ENCODE peak calls at places on chromosomes 1 and 21, in four cellular contexts. One of them, this sample, is unnamed.

GRCh38 chr1:202643397-202644218 is 66.6 kb downstream of the SYT2 start:
- DNase-seq in Caco-2: no peak
- DNase-seq in GM12864: no peak
- DNase-seq in dorsolateral prefrontal cortex: no peak
- DNase-seq in this sample: no peak

GRCh38 chr21:45341779-45342178 is 54.1 kb upstream of the POFUT2 start:
- DNase-seq in Caco-2: no peak
- DNase-seq in GM12864: no peak
- DNase-seq in dorsolateral prefrontal cortex: no peak
- DNase-seq in this sample: no peak

GRCh38 chr1:185666582-185666981 is 67.6 kb upstream of the HMCN1 start:
- DNase-seq in Caco-2: no peak
- DNase-seq in dorsolateral prefrontal cortex: no peak
- DNase-seq in GM12864: no peak
- DNase-seq in this sample: no peak

GRCh38 chr1:227543283-227544066 is 19.9 kb upstream of the ZNF678 start:
- DNase-seq in dorsolateral prefrontal cortex: no peak
- DNase-seq in GM12864: no peak
- DNase-seq in Caco-2: no peak
- DNase-seq in this sample: no peak

GRCh38 chr1:65178235-65178634 is 30.2 kb downstream of the AK4 start:
- DNase-seq in Caco-2: no peak
- DNase-seq in dorsolateral prefrontal cortex: no peak
- DNase-seq in GM12864: no peak
- DNase-seq in this sample: no peak

GRCh38 chr1:229058111-229058551 is 212.8 kb upstream of the RAB4A start:
- DNase-seq in GM12864: no peak
- DNase-seq in Caco-2: no peak
- DNase-seq in dorsolateral prefrontal cortex: no peak
- DNase-seq in this sample: peak

GRCh38 chr21:34510148-34511142 is 1.6 kb downstream of the KCNE1 start:
- DNase-seq in GM12864: no peak
- DNase-seq in Caco-2: peak
- DNase-seq in dorsolateral prefrontal cortex: no peak
- DNase-seq in this sample: peak

GRCh38 chr21:22743085-22743484 is 1744.9 kb downstream of the NCAM2 start:
- DNase-seq in Caco-2: no peak
- DNase-seq in GM12864: no peak
- DNase-seq in dorsolateral prefrontal cortex: no peak
- DNase-seq in this sample: no peak

GRCh38 chr1:51686450-51686849 is 69.6 kb downstream of the OSBPL9 start:
- DNase-seq in GM12864: no peak
- DNase-seq in Caco-2: no peak
- DNase-seq in dorsolateral prefrontal cortex: no peak
- DNase-seq in this sample: no peak

GRCh38 chr1:166814611-166815010 is 24.7 kb upstream of the POGK start:
- DNase-seq in GM12864: no peak
- DNase-seq in dorsolateral prefrontal cortex: no peak
- DNase-seq in Caco-2: no peak
- DNase-seq in this sample: no peak

GRCh38 chr1:96715482-96715881 is 6.1 kb upstream of the PTBP2 start:
- DNase-seq in GM12864: no peak
- DNase-seq in Caco-2: no peak
- DNase-seq in dorsolateral prefrontal cortex: no peak
- DNase-seq in this sample: no peak

GRCh38 chr1:11858968-11859871 is 475 bp upstream of the NPPB start:
- DNase-seq in GM12864: no peak
- DNase-seq in Caco-2: peak
- DNase-seq in dorsolateral prefrontal cortex: no peak
- DNase-seq in this sample: peak

GRCh38 chr1:11860083-11860482 is 1.3 kb upstream of the NPPB start:
- DNase-seq in dorsolateral prefrontal cortex: no peak
- DNase-seq in Caco-2: no peak
- DNase-seq in GM12864: no peak
- DNase-seq in this sample: no peak

GRCh38 chr1:11858613-11858967 is at the start of gene NPPB:
- DNase-seq in dorsolateral prefrontal cortex: no peak
- DNase-seq in Caco-2: no peak
- DNase-seq in GM12864: no peak
- DNase-seq in this sample: no peak

GRCh38 chr1:11860586-11860985 is 1.8 kb upstream of the NPPB start:
- DNase-seq in GM12864: no peak
- DNase-seq in dorsolateral prefrontal cortex: no peak
- DNase-seq in Caco-2: no peak
- DNase-seq in this sample: no peak

DNA sequence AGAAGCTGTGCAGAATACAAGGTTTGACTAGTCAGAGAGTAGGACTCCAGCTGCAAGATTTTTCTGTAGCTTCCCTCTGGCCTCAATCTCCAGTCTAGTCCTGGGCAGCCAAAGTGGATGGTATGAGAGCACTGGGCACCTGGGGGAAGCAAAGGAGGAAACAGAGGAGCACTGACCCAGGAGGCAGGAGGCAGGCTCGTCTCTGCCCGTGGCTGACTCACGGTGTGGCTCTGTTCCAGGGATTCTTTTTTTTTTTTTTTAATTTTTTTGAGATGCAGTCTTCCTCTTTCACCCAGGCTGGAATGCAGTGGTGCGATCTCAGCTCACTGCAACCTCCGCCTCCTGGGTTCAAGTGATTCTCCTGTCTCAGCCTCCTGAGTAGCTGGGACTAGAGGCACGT is 4.1 kb upstream of the NPPB start:
- DNase-seq in dorsolateral prefrontal cortex: no peak
- DNase-seq in Caco-2: no peak
- DNase-seq in GM12864: no peak
- DNase-seq in this sample: no peak
- H3K4me3 ChIP-seq in dorsolateral prefrontal cortex: no peak
- H3K4me3 ChIP-seq in Caco-2: no peak
- H3K4me3 ChIP-seq in GM12864: no peak
- H3K4me3 ChIP-seq in this sample: no peak

GRCh38 chr21:40923361-40923760 is 76.4 kb upstream of the DSCAM start:
- DNase-seq in Caco-2: no peak
- DNase-seq in dorsolateral prefrontal cortex: no peak
- DNase-seq in GM12864: no peak
- DNase-seq in this sample: no peak
- H3K4me3 ChIP-seq in Caco-2: no peak
- H3K4me3 ChIP-seq in dorsolateral prefrontal cortex: no peak
- H3K4me3 ChIP-seq in GM12864: no peak
- H3K4me3 ChIP-seq in this sample: no peak

GRCh38 chr1:44521378-44522080 is 116.5 kb downstream of the RNF220 start:
- DNase-seq in Caco-2: no peak
- DNase-seq in GM12864: no peak
- DNase-seq in dorsolateral prefrontal cortex: no peak
- DNase-seq in this sample: no peak

GRCh38 chr1:44524180-44524579 is 119.1 kb downstream of the RNF220 start:
- DNase-seq in dorsolateral prefrontal cortex: no peak
- DNase-seq in Caco-2: no peak
- DNase-seq in GM12864: no peak
- DNase-seq in this sample: no peak

GRCh38 chr1:44526295-44527073 is 121.4 kb downstream of the RNF220 start:
- DNase-seq in dorsolateral prefrontal cortex: no peak
- DNase-seq in GM12864: no peak
- DNase-seq in Caco-2: no peak
- DNase-seq in this sample: no peak

GRCh38 chr1:44523747-44524146 is 118.7 kb downstream of the RNF220 start:
- DNase-seq in dorsolateral prefrontal cortex: no peak
- DNase-seq in Caco-2: no peak
- DNase-seq in GM12864: no peak
- DNase-seq in this sample: no peak

GRCh38 chr1:44524655-44525530 is 119.8 kb downstream of the RNF220 start:
- DNase-seq in dorsolateral prefrontal cortex: no peak
- DNase-seq in GM12864: no peak
- DNase-seq in Caco-2: no peak
- DNase-seq in this sample: no peak
- H3K4me3 ChIP-seq in dorsolateral prefrontal cortex: peak
- H3K4me3 ChIP-seq in GM12864: no peak
- H3K4me3 ChIP-seq in Caco-2: no peak
- H3K4me3 ChIP-seq in this sample: no peak

GRCh38 chr1:201500670-201501120 is 6.2 kb downstream of the CSRP1 start:
- DNase-seq in Caco-2: no peak
- DNase-seq in GM12864: no peak
- DNase-seq in dorsolateral prefrontal cortex: no peak
- DNase-seq in this sample: no peak

GRCh38 chr1:201502511-201502857 is 4.4 kb downstream of the CSRP1 start:
- DNase-seq in GM12864: no peak
- DNase-seq in Caco-2: no peak
- DNase-seq in dorsolateral prefrontal cortex: no peak
- DNase-seq in this sample: no peak

GRCh38 chr1:201499795-201500669 is 6.9 kb downstream of the CSRP1 start:
- DNase-seq in Caco-2: no peak
- DNase-seq in dorsolateral prefrontal cortex: peak
- DNase-seq in GM12864: no peak
- DNase-seq in this sample: no peak

GRCh38 chr1:201501812-201502510 is 5.0 kb downstream of the CSRP1 start:
- DNase-seq in GM12864: no peak
- DNase-seq in dorsolateral prefrontal cortex: no peak
- DNase-seq in Caco-2: peak
- DNase-seq in this sample: peak

GRCh38 chr1:201501144-201501543 is 5.8 kb downstream of the CSRP1 start:
- DNase-seq in GM12864: no peak
- DNase-seq in dorsolateral prefrontal cortex: no peak
- DNase-seq in Caco-2: no peak
- DNase-seq in this sample: no peak
- H3K4me3 ChIP-seq in GM12864: no peak
- H3K4me3 ChIP-seq in dorsolateral prefrontal cortex: peak
- H3K4me3 ChIP-seq in Caco-2: no peak
- H3K4me3 ChIP-seq in this sample: no peak

DNA sequence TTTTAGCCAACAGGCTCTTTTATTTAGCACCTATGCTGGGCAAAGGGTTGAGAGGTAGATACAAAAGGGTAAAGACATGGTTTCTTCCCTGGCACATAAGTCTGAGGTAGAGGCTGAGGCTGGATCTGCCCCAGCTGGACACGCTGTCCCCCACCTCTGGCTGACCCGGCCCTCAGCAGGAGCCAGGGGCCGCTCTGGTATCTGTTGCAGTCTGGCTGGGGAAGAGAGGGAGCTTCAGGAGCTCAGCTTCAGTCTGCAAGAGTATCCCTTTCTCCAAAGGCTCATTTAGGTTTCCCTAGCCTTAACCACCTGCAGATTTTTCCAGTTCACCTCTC is 14.2 kb downstream of the BLACAT1 start:
- DNase-seq in GM12864: no peak
- DNase-seq in dorsolateral prefrontal cortex: no peak
- DNase-seq in Caco-2: no peak
- DNase-seq in this sample: no peak
- H3K4me3 ChIP-seq in GM12864: no peak
- H3K4me3 ChIP-seq in dorsolateral prefrontal cortex: no peak
- H3K4me3 ChIP-seq in Caco-2: no peak
- H3K4me3 ChIP-seq in this sample: no peak

DNA sequence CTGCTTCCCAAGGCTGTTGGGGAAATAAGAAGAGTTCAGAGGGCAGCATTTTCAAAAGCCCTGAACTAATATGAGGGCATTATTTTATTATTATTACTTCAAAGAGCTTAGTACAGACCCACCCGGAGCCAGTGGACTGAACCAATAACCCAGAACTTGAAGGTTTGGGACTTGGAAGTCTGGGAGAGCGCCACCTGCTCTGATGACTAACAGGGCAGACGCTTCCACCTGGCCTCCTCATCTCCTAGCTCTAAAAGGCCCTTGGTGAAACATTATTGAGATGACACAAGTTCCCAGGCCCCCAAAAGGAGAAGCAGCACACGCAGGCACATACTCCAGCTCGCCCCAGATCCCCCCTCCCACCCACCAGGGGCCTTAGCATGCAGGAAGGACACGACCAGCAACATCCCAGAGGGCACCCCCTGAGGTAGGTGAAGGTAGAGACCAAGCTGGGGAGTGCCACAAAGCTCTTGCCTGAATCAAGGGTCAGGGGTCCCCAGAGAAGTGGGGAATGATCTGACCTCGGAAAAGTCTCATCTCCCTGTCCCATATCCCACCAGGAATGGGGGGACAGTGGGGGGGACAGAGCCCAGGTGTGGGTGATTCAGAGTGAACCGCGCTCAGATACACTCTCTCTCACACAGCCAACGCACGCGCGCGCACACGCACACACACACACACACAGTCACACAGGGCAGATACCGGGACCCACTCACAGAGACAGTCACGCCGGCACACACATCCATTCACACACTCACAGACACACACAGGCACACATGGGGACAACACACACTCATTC is 1.2 kb downstream of the DLGAP3 start:
- DNase-seq in Caco-2: no peak
- DNase-seq in dorsolateral prefrontal cortex: no peak
- DNase-seq in GM12864: no peak
- DNase-seq in this sample: no peak
- H3K4me3 ChIP-seq in Caco-2: no peak
- H3K4me3 ChIP-seq in dorsolateral prefrontal cortex: peak
- H3K4me3 ChIP-seq in GM12864: peak
- H3K4me3 ChIP-seq in this sample: no peak

DNA sequence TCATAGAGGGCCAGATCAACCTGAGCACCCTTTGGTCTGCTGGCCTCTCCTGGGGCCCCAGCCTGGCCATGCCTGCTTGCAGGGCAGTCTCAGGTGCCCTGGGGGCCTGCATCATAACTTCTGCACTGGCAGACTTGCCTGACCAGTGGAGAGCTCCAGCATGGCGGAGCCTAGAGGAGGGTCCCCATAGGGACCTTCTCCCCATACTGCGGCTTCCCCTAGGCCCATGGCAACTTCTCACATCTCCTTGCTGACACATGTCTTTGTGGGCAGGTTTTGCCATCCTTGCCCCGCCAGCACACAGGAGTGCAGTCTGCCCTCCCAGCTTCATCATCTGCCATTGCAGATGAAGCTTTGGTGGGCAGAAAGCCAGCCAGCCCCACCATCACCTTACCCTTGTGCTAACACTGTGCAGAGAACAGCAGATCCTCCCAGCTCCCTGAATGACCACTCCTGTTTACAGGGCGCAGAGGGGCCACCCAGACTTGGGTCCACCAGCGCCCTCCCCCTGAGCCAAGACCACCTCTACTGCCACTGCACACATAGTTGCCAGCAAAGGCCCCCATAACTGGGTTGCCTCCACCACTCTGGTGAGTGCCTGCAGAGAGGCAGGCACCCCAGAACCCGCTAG is 51.7 kb downstream of the ZP4 start:
- DNase-seq in GM12864: no peak
- DNase-seq in dorsolateral prefrontal cortex: no peak
- DNase-seq in Caco-2: no peak
- DNase-seq in this sample: no peak
- H3K4me3 ChIP-seq in GM12864: no peak
- H3K4me3 ChIP-seq in dorsolateral prefrontal cortex: no peak
- H3K4me3 ChIP-seq in Caco-2: no peak
- H3K4me3 ChIP-seq in this sample: no peak

GRCh38 chr1:159781992-159782391 is 1.2 kb downstream of the DUSP23 start:
- DNase-seq in Caco-2: no peak
- DNase-seq in GM12864: no peak
- DNase-seq in dorsolateral prefrontal cortex: no peak
- DNase-seq in this sample: no peak
- H3K4me3 ChIP-seq in Caco-2: peak
- H3K4me3 ChIP-seq in GM12864: no peak
- H3K4me3 ChIP-seq in dorsolateral prefrontal cortex: no peak
- H3K4me3 ChIP-seq in this sample: peak

DNA sequence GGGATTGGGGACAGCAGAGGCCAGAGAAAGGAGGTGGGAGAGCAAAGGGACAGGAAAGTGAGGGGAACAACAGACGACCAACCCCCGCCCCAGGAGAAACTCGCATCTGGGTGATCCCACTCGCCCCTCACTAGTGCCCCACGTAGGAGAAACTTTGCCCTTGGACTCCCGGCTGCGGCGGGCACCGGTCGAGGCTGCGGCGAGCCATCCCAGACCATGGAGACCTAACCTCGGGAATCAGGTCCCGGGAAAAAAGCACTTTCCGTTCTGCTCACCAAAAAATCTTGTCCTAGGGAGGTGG is 2.6 kb downstream of the GFI1 start:
- DNase-seq in Caco-2: no peak
- DNase-seq in dorsolateral prefrontal cortex: no peak
- DNase-seq in GM12864: no peak
- DNase-seq in this sample: no peak
- H3K4me3 ChIP-seq in Caco-2: peak
- H3K4me3 ChIP-seq in dorsolateral prefrontal cortex: peak
- H3K4me3 ChIP-seq in GM12864: peak
- H3K4me3 ChIP-seq in this sample: peak

This sample was measured in LNCaP clone FGC.